ENCODE peak calls at places on chromosomes 16 and 17, in ten cellular contexts. One of them, this sample, is unnamed.

GRCh38 chr16:70800306-70800705 is 652 bp downstream of the VAC14 start:
- DNase-seq in stimulated activated CD8-positive, alpha-beta memory T cell treated with anti-CD3 and anti-CD28 coated beads, Interleukin-2, amount 100 ng/mL, for 48 hours: no peak
- DNase-seq in GM04504: no peak
- DNase-seq in MM.1S: peak
- DNase-seq in RWPE1: no peak
- DNase-seq in NCI-H1436: no peak
- DNase-seq in A172: peak
- DNase-seq in NCI-H1105: no peak
- DNase-seq in DMS 273 treated with DMSO at 0.1 percent for 48 hours: no peak
- DNase-seq in Kasumi-1: peak
- DNase-seq in this sample: no peak

GRCh38 chr16:84044108-84044488 is 1.5 kb upstream of the SLC38A8 start:
- DNase-seq in stimulated activated CD8-positive, alpha-beta memory T cell treated with anti-CD3 and anti-CD28 coated beads, Interleukin-2, amount 100 ng/mL, for 48 hours: no peak
- DNase-seq in GM04504: no peak
- DNase-seq in MM.1S: no peak
- DNase-seq in RWPE1: no peak
- DNase-seq in NCI-H1436: no peak
- DNase-seq in A172: peak
- DNase-seq in NCI-H1105: no peak
- DNase-seq in DMS 273 treated with DMSO at 0.1 percent for 48 hours: no peak
- DNase-seq in Kasumi-1: no peak
- DNase-seq in this sample: peak

GRCh38 chr17:50918933-50919296 is 52.8 kb upstream of the TOB1 start:
- DNase-seq in stimulated activated CD8-positive, alpha-beta memory T cell treated with anti-CD3 and anti-CD28 coated beads, Interleukin-2, amount 100 ng/mL, for 48 hours: no peak
- DNase-seq in GM04504: no peak
- DNase-seq in MM.1S: no peak
- DNase-seq in RWPE1: no peak
- DNase-seq in NCI-H1436: no peak
- DNase-seq in A172: no peak
- DNase-seq in NCI-H1105: no peak
- DNase-seq in DMS 273 treated with DMSO at 0.1 percent for 48 hours: no peak
- DNase-seq in Kasumi-1: no peak
- DNase-seq in this sample: no peak

GRCh38 chr17:81440511-81441244 is 45.4 kb downstream of the BAHCC1 start:
- DNase-seq in stimulated activated CD8-positive, alpha-beta memory T cell treated with anti-CD3 and anti-CD28 coated beads, Interleukin-2, amount 100 ng/mL, for 48 hours: no peak
- DNase-seq in GM04504: no peak
- DNase-seq in MM.1S: peak
- DNase-seq in RWPE1: no peak
- DNase-seq in NCI-H1436: peak
- DNase-seq in A172: no peak
- DNase-seq in NCI-H1105: peak
- DNase-seq in DMS 273 treated with DMSO at 0.1 percent for 48 hours: no peak
- DNase-seq in Kasumi-1: peak
- DNase-seq in this sample: peak

GRCh38 chr17:6491071-6491700 is 46.9 kb downstream of the PIMREG start:
- DNase-seq in stimulated activated CD8-positive, alpha-beta memory T cell treated with anti-CD3 and anti-CD28 coated beads, Interleukin-2, amount 100 ng/mL, for 48 hours: no peak
- DNase-seq in GM04504: no peak
- DNase-seq in MM.1S: no peak
- DNase-seq in RWPE1: no peak
- DNase-seq in NCI-H1436: no peak
- DNase-seq in A172: no peak
- DNase-seq in NCI-H1105: no peak
- DNase-seq in DMS 273 treated with DMSO at 0.1 percent for 48 hours: no peak
- DNase-seq in Kasumi-1: no peak
- DNase-seq in this sample: no peak

GRCh38 chr17:56913000-56913866 is 616 bp downstream of the TRIM25 start:
- DNase-seq in stimulated activated CD8-positive, alpha-beta memory T cell treated with anti-CD3 and anti-CD28 coated beads, Interleukin-2, amount 100 ng/mL, for 48 hours: no peak
- DNase-seq in GM04504: no peak
- DNase-seq in MM.1S: no peak
- DNase-seq in RWPE1: no peak
- DNase-seq in NCI-H1436: peak
- DNase-seq in A172: no peak
- DNase-seq in NCI-H1105: peak
- DNase-seq in DMS 273 treated with DMSO at 0.1 percent for 48 hours: no peak
- DNase-seq in Kasumi-1: peak
- DNase-seq in this sample: peak

GRCh38 chr16:88881090-88881580 is 14.7 kb upstream of the PABPN1L start:
- DNase-seq in stimulated activated CD8-positive, alpha-beta memory T cell treated with anti-CD3 and anti-CD28 coated beads, Interleukin-2, amount 100 ng/mL, for 48 hours: no peak
- DNase-seq in GM04504: no peak
- DNase-seq in MM.1S: no peak
- DNase-seq in RWPE1: no peak
- DNase-seq in NCI-H1436: no peak
- DNase-seq in A172: no peak
- DNase-seq in NCI-H1105: no peak
- DNase-seq in DMS 273 treated with DMSO at 0.1 percent for 48 hours: no peak
- DNase-seq in Kasumi-1: no peak
- DNase-seq in this sample: peak

GRCh38 chr16:58727028-58727781 is 6.9 kb downstream of the GOT2 start:
- DNase-seq in stimulated activated CD8-positive, alpha-beta memory T cell treated with anti-CD3 and anti-CD28 coated beads, Interleukin-2, amount 100 ng/mL, for 48 hours: no peak
- DNase-seq in GM04504: no peak
- DNase-seq in MM.1S: no peak
- DNase-seq in RWPE1: no peak
- DNase-seq in NCI-H1436: no peak
- DNase-seq in A172: no peak
- DNase-seq in NCI-H1105: no peak
- DNase-seq in DMS 273 treated with DMSO at 0.1 percent for 48 hours: no peak
- DNase-seq in Kasumi-1: no peak
- DNase-seq in this sample: no peak

GRCh38 chr16:29675811-29676643 is 3.0 kb upstream of the QPRT start:
- DNase-seq in stimulated activated CD8-positive, alpha-beta memory T cell treated with anti-CD3 and anti-CD28 coated beads, Interleukin-2, amount 100 ng/mL, for 48 hours: no peak
- DNase-seq in GM04504: no peak
- DNase-seq in MM.1S: peak
- DNase-seq in RWPE1: peak
- DNase-seq in NCI-H1436: no peak
- DNase-seq in A172: no peak
- DNase-seq in NCI-H1105: no peak
- DNase-seq in DMS 273 treated with DMSO at 0.1 percent for 48 hours: peak
- DNase-seq in Kasumi-1: peak
- DNase-seq in this sample: peak

This sample was measured in adipocyte.